ENCODE peak calls at places on chromosomes 12 and 14, in seven cellular contexts. O is sigmoid colon; A is CD4-positive, alpha-beta T cell; P is fibroblast of mammary gland; Q is WTC11; S is NB4; B is cardiac muscle cell. Y is an unnamed sample.

GRCh38 chr14:101926620-101927019 is 37.8 kb upstream of the DYNC1H1 start:
- DNase-seq in P (no peak), A (no peak), O (peak; percentile 25), B (no peak), S (no peak), Q (no peak), Y (no peak)

GRCh38 chr12:121288941-121289340 is 7.6 kb downstream of the CAMKK2 start:
- DNase-seq in S (peak; percentile 26), A (no peak), Q (no peak), P (no peak), O (no peak), B (peak; percentile 16), Y (no peak)

GRCh38 chr12:59408431-59408830 is 187.4 kb upstream of the SLC16A7 start:
- DNase-seq in Q (no peak), P (peak; percentile 53), A (no peak), B (no peak), O (no peak), S (no peak), Y (no peak)

GRCh38 chr14:69013943-69014782 is 35.1 kb upstream of the ACTN1 start:
- DNase-seq in Q (peak; percentile 71), S (peak; percentile 98), O (no peak), P (peak; percentile 50), A (no peak), B (peak; percentile 72), Y (peak; percentile 78)

GRCh38 chr12:122081697-122082221 is 3.2 kb downstream of the MLXIP start:
- DNase-seq in A (no peak), B (peak; percentile 92), P (peak; percentile 82), O (peak; percentile 88), S (peak; percentile 95), Q (no peak), Y (peak; percentile 96)

GRCh38 chr14:28121512-28122297 is 644.9 kb upstream of the FOXG1 start:
- DNase-seq in Q (no peak), P (no peak), B (no peak), S (no peak), A (no peak), O (no peak), Y (no peak)

GRCh38 chr14:32507029-32507984 is 178.2 kb downstream of the AKAP6 start:
- DNase-seq in O (no peak), B (peak; percentile 80), A (no peak), Q (no peak), S (no peak), P (peak; percentile 75), Y (peak; percentile 63)

GRCh38 chr12:104604070-104604994 is 147.6 kb downstream of the CHST11 start:
- DNase-seq in B (peak; percentile 97), Q (no peak), S (peak; percentile 100), P (peak; percentile 99), O (peak; percentile 92), A (peak; percentile 6), Y (peak; percentile 97)

GRCh38 chr12:89349814-89350213 is 2.5 kb downstream of the DUSP6 start:
- DNase-seq in B (peak; percentile 79), O (peak; percentile 78), A (no peak), S (peak; percentile 86), Q (peak; percentile 41), P (peak; percentile 77), Y (peak; percentile 57)

GRCh38 chr14:55579724-55580400 is at the start of gene KTN1:
- DNase-seq in Q (peak; percentile 72), B (peak; percentile 88), S (peak; percentile 88), O (peak; percentile 90), A (peak; percentile 76), P (peak; percentile 61), Y (peak; percentile 84)

GRCh38 chr14:89383171-89383845 is 33.7 kb downstream of the FOXN3 start:
- DNase-seq in Q (no peak), O (no peak), B (no peak), S (no peak), P (no peak), A (no peak), Y (no peak)

GRCh38 chr14:22106700-22107697 is 433.4 kb upstream of the OR4E1 start:
- DNase-seq in B (no peak), P (no peak), A (no peak), Q (no peak), O (no peak), S (no peak), Y (peak; percentile 5)
- TF ChIP-seq CTCF in B (no peak), P (no peak), A (no peak), Q (no peak), O (no peak), S (no peak), Y (no peak)

GRCh38 chr12:52378091-52378490 is 7.4 kb downstream of the KRT84 start:
- DNase-seq in O (peak; percentile 58), Q (no peak), A (no peak), P (no peak), B (no peak), S (no peak), Y (no peak)

GRCh38 chr12:52381206-52381605 is 4.2 kb downstream of the KRT84 start:
- DNase-seq in P (no peak), S (no peak), B (no peak), Q (no peak), O (no peak), A (no peak), Y (no peak)

GRCh38 chr12:52382854-52383253 is 2.6 kb downstream of the KRT84 start:
- DNase-seq in B (no peak), S (no peak), Q (no peak), A (no peak), O (no peak), P (no peak), Y (no peak)

GRCh38 chr12:52379536-52379935 is 5.9 kb downstream of the KRT84 start:
- DNase-seq in B (no peak), S (no peak), O (no peak), Q (no peak), A (no peak), P (no peak), Y (no peak)

DNA sequence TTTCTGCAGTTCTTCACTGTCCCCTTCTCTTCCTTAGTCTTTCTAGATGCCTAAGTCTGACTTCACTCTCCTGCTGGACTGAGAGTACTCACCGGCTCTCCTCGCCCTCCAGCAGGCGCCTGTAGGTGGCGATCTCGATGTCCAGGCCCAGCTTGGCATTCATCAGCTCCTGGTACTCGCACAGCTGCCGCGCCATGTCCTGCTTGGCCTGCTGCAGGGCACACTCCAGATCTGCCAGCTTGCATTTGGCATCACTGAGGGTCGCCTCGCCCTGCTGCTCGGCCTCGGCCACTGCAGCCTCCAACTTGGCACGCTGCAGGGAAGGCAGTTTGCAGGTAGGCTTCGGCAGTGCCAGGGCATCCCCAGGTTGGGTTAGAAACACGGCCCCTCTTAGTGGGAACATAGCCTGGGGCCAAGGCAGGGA is 5.2 kb downstream of the KRT84 start:
- DNase-seq in P (peak; percentile 29), S (peak; percentile 39), B (peak; percentile 52), O (no peak), A (no peak), Q (peak; percentile 66), Y (peak; percentile 11)
- TF ChIP-seq CTCF in P (peak; percentile 48), S (peak; percentile 86), B (peak; percentile 75), O (no peak), A (no peak), Q (no peak), Y (peak; percentile 60)

GRCh38 chr12:131833896-131834641 is 5.9 kb downstream of the MMP17 start:
- DNase-seq in P (peak; percentile 62), B (peak; percentile 30), S (peak; percentile 45), A (no peak), Q (no peak), O (no peak), Y (peak; percentile 30)
- TF ChIP-seq CTCF in P (peak; percentile 68), B (peak; percentile 51), S (peak; percentile 68), A (no peak), Q (peak; percentile 40), O (no peak), Y (peak; percentile 60)

GRCh38 chr12:49609875-49610154 is 4.4 kb upstream of the FAM186B start:
- DNase-seq in A (no peak), B (no peak), O (no peak), Q (no peak), P (no peak), S (peak; percentile 38), Y (no peak)

GRCh38 chr12:49609059-49609874 is 3.8 kb upstream of the FAM186B start:
- DNase-seq in Q (no peak), B (no peak), A (no peak), O (no peak), P (no peak), S (no peak), Y (no peak)

GRCh38 chr12:49616533-49617219 is 6.7 kb upstream of the PRPF40B start:
- DNase-seq in O (no peak), A (no peak), B (no peak), P (no peak), S (peak; percentile 48), Q (no peak), Y (no peak)

GRCh38 chr12:49615725-49616124 is 7.6 kb upstream of the PRPF40B start:
- DNase-seq in B (peak; percentile 22), P (peak; percentile 30), A (no peak), Q (no peak), S (no peak), O (no peak), Y (peak; percentile 46)

DNA sequence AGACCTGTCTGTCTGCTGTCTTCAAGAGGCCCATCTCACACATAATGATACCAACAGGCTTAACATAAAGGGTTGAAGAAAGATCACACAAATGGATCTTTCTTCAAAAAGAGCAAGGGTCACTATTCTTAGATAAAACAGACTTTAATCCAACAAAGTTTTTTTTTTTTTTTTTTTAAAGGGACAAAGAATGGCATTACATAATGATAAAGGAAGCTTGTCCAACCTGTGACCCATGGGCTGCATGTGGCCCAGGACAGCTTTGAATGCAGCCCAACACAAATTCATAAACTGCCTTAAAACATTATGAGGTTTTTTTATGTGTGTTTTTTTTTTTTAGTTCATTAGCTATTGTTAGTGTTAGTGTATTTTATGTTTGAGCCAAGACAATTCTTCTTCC is 6.8 kb upstream of the FAM186B start:
- DNase-seq in B (no peak), S (no peak), A (no peak), P (no peak), Q (no peak), O (no peak), Y (no peak)
- TF ChIP-seq CTCF in B (no peak), S (no peak), A (no peak), P (no peak), Q (no peak), O (no peak), Y (no peak)

DNA sequence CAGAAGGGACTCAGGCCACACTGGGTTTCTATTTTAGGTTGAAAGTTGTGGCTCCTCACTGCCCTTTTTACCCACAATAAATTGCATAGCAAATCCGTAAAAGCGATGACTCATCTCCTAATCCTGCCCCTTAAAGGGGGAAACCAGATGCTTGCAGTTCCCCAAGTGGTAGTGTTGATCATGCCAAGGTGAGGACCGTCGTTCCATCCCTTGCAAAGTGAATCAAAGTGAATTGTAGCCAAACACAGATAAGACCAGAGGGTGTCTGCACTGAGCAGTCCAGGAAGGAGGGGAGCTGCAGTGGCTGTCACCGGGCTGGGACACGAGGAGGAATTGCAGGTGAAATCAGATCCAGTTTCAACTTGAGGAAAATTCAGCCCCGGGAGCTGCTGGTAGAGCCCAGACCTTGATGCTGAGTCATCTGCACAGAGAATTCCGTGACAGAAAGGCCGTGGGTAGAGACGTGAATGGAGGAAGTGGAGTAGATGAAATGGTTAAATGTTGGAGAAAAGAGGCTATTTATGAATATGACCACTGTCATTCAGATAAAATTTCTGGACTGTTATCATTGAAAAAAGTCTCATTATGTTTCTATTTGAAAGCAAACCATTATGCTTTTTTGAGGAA is 44.2 kb upstream of the MMP17 start:
- DNase-seq in A (no peak), Q (peak; percentile 41), S (peak; percentile 81), O (peak; percentile 32), B (peak; percentile 68), P (peak; percentile 76), Y (peak; percentile 78)
- TF ChIP-seq CTCF in A (no peak), Q (no peak), S (no peak), O (no peak), B (no peak), P (peak; percentile 3), Y (no peak)

Y was measured in fibroblast of villous mesenchyme.